ENCODE peak calls at places on chromosomes 2 and 18, in nine cellular contexts. M is iris pigment epithelial cell; E is GM06990; H is stimulated activated CD8-positive, alpha-beta memory T cell treated with anti-CD3 and anti-CD28 coated beads, Interleukin-7, amount 100 ng/mL, for 48 hours; I is ELR; W is foreskin fibroblast; O is nephron progenitor cell; G is stimulated activated CD4-positive, alpha-beta T cell treated with anti-CD3 and anti-CD28 coated beads, Interleukin-15, amount 100 ng/mL, for 48 hours; A is astrocyte of the spinal cord. V is an unnamed sample.
A peak's percentile ranks its signal among the peaks of the same experiment; 100 is the strongest.

GRCh38 chr2:172931256-172931894 is 144.3 kb upstream of the MAP3K20 start:
- DNase-seq in M (peak; percentile 68), E (no peak), H (no peak), I (peak; percentile 76), W (no peak), O (no peak), G (no peak), A (peak; percentile 70), V (no peak)

GRCh38 chr2:3429068-3429610 is 49.6 kb downstream of the TRAPPC12 start:
- DNase-seq in M (no peak), E (no peak), H (no peak), I (no peak), W (no peak), O (no peak), G (no peak), A (no peak), V (no peak)

GRCh38 chr2:207796585-207797350 is 27.1 kb upstream of the FZD5 start:
- DNase-seq in M (no peak), E (no peak), H (no peak), I (no peak), W (no peak), O (peak; percentile 32), G (no peak), A (no peak), V (no peak)

GRCh38 chr2:137367361-137367760 is 596.9 kb upstream of the HNMT start:
- DNase-seq in M (peak; percentile 35), E (no peak), H (no peak), I (no peak), W (peak; percentile 7), O (no peak), G (no peak), A (peak; percentile 36), V (no peak)

GRCh38 chr18:903703-904102 is 968 bp upstream of the ADCYAP1 start:
- DNase-seq in M (peak; percentile 41), E (no peak), H (peak; percentile 24), I (peak; percentile 47), W (no peak), O (peak; percentile 95), G (peak; percentile 24), A (peak; percentile 57), V (peak; percentile 43)

GRCh38 chr18:3875961-3876360 is 426.0 kb downstream of the TGIF1 start:
- DNase-seq in M (no peak), E (no peak), H (no peak), I (no peak), W (no peak), O (no peak), G (no peak), A (no peak), V (no peak)

GRCh38 chr2:236014408-236015131 is 153.6 kb downstream of the GBX2 start:
- DNase-seq in M (no peak), E (no peak), H (no peak), I (no peak), W (no peak), O (peak; percentile 34), G (no peak), A (peak; percentile 20), V (no peak)

GRCh38 chr18:74083071-74083954 is 64.3 kb downstream of the FBXO15 start:
- DNase-seq in M (no peak), E (no peak), H (no peak), I (peak; percentile 4), W (peak; percentile 6), O (no peak), G (no peak), A (no peak), V (no peak)

GRCh38 chr2:164766217-164766616 is 75.4 kb downstream of the COBLL1 start:
- DNase-seq in M (no peak), E (no peak), H (no peak), I (no peak), W (no peak), O (no peak), G (no peak), A (no peak), V (no peak)

GRCh38 chr2:106782658-106783057 is 103.3 kb downstream of the ST6GAL2 start:
- DNase-seq in M (no peak), E (no peak), H (no peak), I (no peak), W (no peak), O (no peak), G (no peak), A (no peak), V (no peak)

GRCh38 chr2:129062160-129062912 is 743.7 kb upstream of the HS6ST1 start:
- DNase-seq in M (no peak), E (no peak), H (no peak), I (no peak), W (no peak), O (no peak), G (no peak), A (peak; percentile 5), V (no peak)

GRCh38 chr2:67854103-67854502 is 208.7 kb downstream of the C1D start:
- DNase-seq in M (no peak), E (no peak), H (no peak), I (no peak), W (peak; percentile 40), O (no peak), G (no peak), A (no peak), V (no peak)

GRCh38 chr2:232534940-232535735 is 4.4 kb upstream of the CHRNG start:
- DNase-seq in M (no peak), E (no peak), H (no peak), I (no peak), W (no peak), O (no peak), G (no peak), A (no peak), V (peak; percentile 17)

GRCh38 chr2:20473128-20473527 is 26.3 kb downstream of the RHOB start:
- DNase-seq in M (no peak), E (no peak), H (no peak), I (no peak), W (no peak), O (no peak), G (no peak), A (no peak), V (no peak)

GRCh38 chr2:172597191-172597842 is 41.4 kb downstream of the PDK1 start:
- DNase-seq in M (peak; percentile 50), E (no peak), H (no peak), I (no peak), W (no peak), O (no peak), G (no peak), A (no peak), V (no peak)

GRCh38 chr18:50356036-50356945 is 18.6 kb upstream of the SKA1 start:
- DNase-seq in M (peak; percentile 31), E (peak; percentile 58), H (no peak), I (peak; percentile 51), W (peak; percentile 21), O (no peak), G (no peak), A (no peak), V (no peak)

GRCh38 chr2:202299712-202300111 is 34.1 kb downstream of the NOP58 start:
- DNase-seq in M (no peak), E (peak; percentile 48), H (no peak), I (no peak), W (no peak), O (no peak), G (no peak), A (no peak), V (no peak)

GRCh38 chr2:170012773-170013172 is 165.2 kb upstream of the MYO3B start:
- DNase-seq in M (no peak), E (no peak), H (no peak), I (no peak), W (no peak), O (no peak), G (no peak), A (no peak), V (no peak)

GRCh38 chr2:240425236-240425615 is 10.2 kb upstream of the GPC1 start:
- DNase-seq in M (no peak), E (no peak), H (no peak), I (peak; percentile 45), W (no peak), O (no peak), G (no peak), A (no peak), V (no peak)

GRCh38 chr2:68767031-68767961 is 32.7 kb downstream of the ARHGAP25 start:
- DNase-seq in M (no peak), E (peak; percentile 44), H (no peak), I (no peak), W (no peak), O (no peak), G (no peak), A (no peak), V (no peak)

GRCh38 chr2:207754498-207755383 is 15.0 kb downstream of the FZD5 start:
- DNase-seq in M (no peak), E (no peak), H (no peak), I (no peak), W (no peak), O (no peak), G (no peak), A (no peak), V (no peak)

GRCh38 chr18:79204889-79205807 is 136.0 kb downstream of the ATP9B start:
- DNase-seq in M (no peak), E (no peak), H (no peak), I (no peak), W (no peak), O (no peak), G (no peak), A (no peak), V (no peak)

GRCh38 chr2:26018184-26018716 is 15.6 kb upstream of the RAB10 start:
- DNase-seq in M (peak; percentile 92), E (no peak), H (peak; percentile 25), I (peak; percentile 86), W (peak; percentile 89), O (no peak), G (peak; percentile 23), A (peak; percentile 88), V (peak; percentile 27)

GRCh38 chr2:128261245-128262128 is 57.2 kb downstream of the HS6ST1 start:
- DNase-seq in M (no peak), E (no peak), H (no peak), I (no peak), W (no peak), O (no peak), G (no peak), A (no peak), V (no peak)

GRCh38 chr2:237701033-237701858 is 73.9 kb downstream of the LRRFIP1 start:
- DNase-seq in M (no peak), E (no peak), H (peak; percentile 29), I (no peak), W (no peak), O (no peak), G (no peak), A (no peak), V (no peak)

GRCh38 chr18:46733872-46734271 is 23.0 kb downstream of the ST8SIA5 start:
- DNase-seq in M (no peak), E (no peak), H (no peak), I (no peak), W (no peak), O (no peak), G (no peak), A (no peak), V (no peak)

GRCh38 chr2:40038646-40039045 is 259.6 kb upstream of the THUMPD2 start:
- DNase-seq in M (no peak), E (no peak), H (no peak), I (peak; percentile 43), W (no peak), O (no peak), G (no peak), A (no peak), V (no peak)

GRCh38 chr2:194725169-194725568 is 931.9 kb upstream of the SLC39A10 start:
- DNase-seq in M (no peak), E (no peak), H (no peak), I (no peak), W (no peak), O (no peak), G (no peak), A (no peak), V (no peak)